ENCODE peak calls at places on chromosomes 5 and 9, in eight cellular contexts. E is neural progenitor cell, Z is H1, Y is IMR-90, X is DND-41, C is neuronal stem cell, L is fibroblast of lung, O is GM23248. Q is an unnamed sample.

GRCh38 chr5:24789631-24790354 is 145.0 kb upstream of the CDH10 start:
- DNase-seq in E (no peak), Z (no peak), Y (no peak), X (no peak), C (no peak), L (peak), O (peak), Q (no peak)

GRCh38 chr9:132857601-132858342 is 20.3 kb downstream of the AK8 start:
- DNase-seq in E (peak), Z (peak), Y (peak), X (no peak), C (no peak), L (peak), O (peak), Q (no peak)

GRCh38 chr9:123267481-123268239 is 726 bp downstream of the STRBP start:
- DNase-seq in E (peak), Z (no peak), Y (no peak), X (peak), C (no peak), L (no peak), O (no peak), Q (peak)

GRCh38 chr9:111036068-111036789 is 2.0 kb downstream of the LPAR1 start:
- DNase-seq in E (peak), Z (peak), Y (peak), X (no peak), C (peak), L (peak), O (peak), Q (peak)

GRCh38 chr9:37760416-37761165 is 7.0 kb downstream of the TRMT10B start:
- DNase-seq in E (no peak), Z (no peak), Y (peak), X (no peak), C (no peak), L (peak), O (peak), Q (no peak)

GRCh38 chr9:76646249-76646648 is 118.0 kb upstream of the PCA3 start:
- DNase-seq in E (no peak), Z (no peak), Y (no peak), X (no peak), C (no peak), L (peak), O (peak), Q (no peak)

GRCh38 chr9:37999501-38000189 is 69.4 kb downstream of the SHB start:
- DNase-seq in E (peak), Z (no peak), Y (peak), X (no peak), C (no peak), L (peak), O (peak), Q (peak)

GRCh38 chr5:73094415-73094814 is 26.0 kb upstream of the TMEM171 start:
- DNase-seq in E (no peak), Z (no peak), Y (no peak), X (no peak), C (no peak), L (no peak), O (no peak), Q (no peak)

GRCh38 chr5:36689225-36689624 is 82.8 kb downstream of the SLC1A3 start:
- DNase-seq in E (no peak), Z (no peak), Y (peak), X (no peak), C (no peak), L (peak), O (peak), Q (no peak)

GRCh38 chr5:127820910-127821553 is 117.8 kb downstream of the CCDC192 start:
- DNase-seq in E (no peak), Z (no peak), Y (peak), X (no peak), C (no peak), L (peak), O (peak), Q (no peak)

GRCh38 chr5:61631438-61631941 is 299.4 kb downstream of the ZSWIM6 start:
- DNase-seq in E (peak), Z (no peak), Y (peak), X (no peak), C (no peak), L (peak), O (peak), Q (no peak)

GRCh38 chr5:88290801-88291200 is 22.2 kb upstream of the TMEM161B start:
- DNase-seq in E (no peak), Z (no peak), Y (peak), X (no peak), C (no peak), L (peak), O (no peak), Q (no peak)

GRCh38 chr5:10733426-10733825 is 27.6 kb downstream of the DAP start:
- DNase-seq in E (no peak), Z (no peak), Y (no peak), X (no peak), C (no peak), L (no peak), O (no peak), Q (no peak)

GRCh38 chr5:55650391-55650790 is 61.7 kb downstream of the SLC38A9 start:
- DNase-seq in E (no peak), Z (no peak), Y (peak), X (peak), C (no peak), L (peak), O (peak), Q (no peak)

GRCh38 chr5:141877478-141878185 is 578 bp downstream of the PCDH1 start:
- DNase-seq in E (peak), Z (peak), Y (no peak), X (no peak), C (no peak), L (no peak), O (peak), Q (peak)

GRCh38 chr5:141878771-141879759 is 855 bp upstream of the PCDH1 start:
- DNase-seq in E (peak), Z (peak), Y (peak), X (peak), C (peak), L (peak), O (peak), Q (peak)

GRCh38 chr5:141879941-141880738 is 1.9 kb upstream of the PCDH1 start:
- DNase-seq in E (peak), Z (no peak), Y (no peak), X (no peak), C (no peak), L (no peak), O (no peak), Q (peak)

GRCh38 chr5:141876628-141877477 is 1.4 kb downstream of the PCDH1 start:
- DNase-seq in E (peak), Z (peak), Y (no peak), X (no peak), C (no peak), L (no peak), O (peak), Q (peak)

DNA sequence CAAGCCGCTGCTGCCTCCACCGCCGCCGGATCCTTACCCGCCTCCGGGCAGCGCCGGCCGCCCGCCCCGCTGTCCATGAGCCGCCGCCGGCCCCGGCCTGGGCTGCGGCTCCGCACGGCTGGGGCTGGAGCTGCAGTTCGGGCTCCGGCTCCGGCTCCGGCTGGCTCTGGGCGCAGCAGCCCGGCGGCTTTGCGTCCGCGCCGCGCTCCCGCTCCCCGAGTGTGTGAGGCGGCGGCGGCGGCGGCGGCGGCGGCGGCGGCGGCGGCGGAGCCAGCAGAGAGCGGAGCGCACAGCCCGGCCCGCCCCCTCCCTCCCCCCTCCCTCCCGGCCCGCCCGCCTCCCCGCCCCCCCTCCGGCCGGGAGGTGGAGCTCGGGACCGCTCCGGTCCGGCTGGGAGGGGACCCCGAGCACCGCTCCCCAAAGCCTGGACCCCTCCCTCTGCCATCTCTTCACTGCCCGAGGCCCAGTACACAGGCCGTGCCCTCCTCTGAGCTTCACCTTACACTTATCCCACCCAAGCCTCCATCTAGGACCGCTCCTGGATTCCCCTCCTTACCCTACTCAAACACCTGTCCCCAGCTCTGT is at the start of gene PCDH1:
- DNase-seq in E (peak), Z (no peak), Y (peak), X (no peak), C (no peak), L (peak), O (peak), Q (peak)
- H3K4me3 ChIP-seq in E (peak), Z (peak), Y (peak), X (no peak), C (peak), L (peak), O (peak), Q (peak)

DNA sequence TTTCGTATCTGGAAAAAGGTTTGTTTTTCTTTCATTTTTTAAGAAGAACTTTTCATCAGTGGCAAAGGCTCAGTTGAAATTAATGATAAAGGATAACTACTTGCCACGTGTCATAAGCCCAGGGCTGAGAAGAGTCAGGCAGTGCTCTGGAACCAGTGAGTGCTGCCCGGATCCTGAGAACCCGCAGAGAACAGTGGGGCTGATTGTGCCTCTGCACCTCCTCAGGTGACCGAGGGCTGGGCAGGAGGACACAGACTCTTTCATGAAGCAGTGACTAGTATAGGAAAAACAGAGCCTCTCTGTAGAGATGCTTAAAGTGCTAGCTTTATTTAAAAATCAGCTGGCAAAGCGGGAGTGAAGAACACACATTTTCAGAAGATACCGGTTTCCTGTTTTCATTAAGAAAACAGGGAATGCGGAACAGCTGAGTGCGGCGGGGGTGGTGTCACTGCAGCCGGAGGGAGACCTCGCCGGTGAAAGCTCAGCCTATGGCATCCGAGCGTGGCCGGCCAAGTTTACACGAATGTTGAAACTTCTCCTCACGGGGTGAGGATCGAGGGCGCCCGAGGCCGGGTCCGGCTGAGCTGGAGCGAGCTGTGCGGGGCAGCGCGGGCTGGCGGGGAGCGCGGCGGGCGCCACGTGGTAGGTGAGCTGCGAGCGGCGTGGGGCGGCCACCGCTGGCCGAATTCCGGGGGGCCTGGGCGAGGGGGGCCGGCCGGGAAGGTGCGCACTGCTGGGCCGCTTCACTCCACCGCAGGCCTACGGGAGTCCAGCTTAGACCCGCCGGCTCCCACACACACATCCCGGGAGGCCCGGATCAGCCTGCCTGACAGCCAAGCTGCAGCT is 134.7 kb upstream of the DMRT1 start:
- DNase-seq in E (peak), Z (peak), Y (peak), X (no peak), C (peak), L (peak), O (peak), Q (peak)
- H3K9ac ChIP-seq in E (no peak), Z (peak), Y (peak), X (no peak), C (peak), L (peak), O (peak), Q (peak)

GRCh38 chr5:157947156-157947555 is 88.2 kb upstream of the CLINT1 start:
- DNase-seq in E (no peak), Z (no peak), Y (no peak), X (no peak), C (no peak), L (no peak), O (no peak), Q (no peak)

GRCh38 chr5:157949520-157949919 is 90.6 kb upstream of the CLINT1 start:
- DNase-seq in E (no peak), Z (no peak), Y (no peak), X (no peak), C (no peak), L (no peak), O (no peak), Q (no peak)

GRCh38 chr5:157951673-157952373 is 92.9 kb upstream of the CLINT1 start:
- DNase-seq in E (no peak), Z (no peak), Y (no peak), X (no peak), C (no peak), L (no peak), O (no peak), Q (no peak)

GRCh38 chr5:157952374-157952685 is 93.4 kb upstream of the CLINT1 start:
- DNase-seq in E (no peak), Z (no peak), Y (no peak), X (no peak), C (no peak), L (peak), O (no peak), Q (no peak)

DNA sequence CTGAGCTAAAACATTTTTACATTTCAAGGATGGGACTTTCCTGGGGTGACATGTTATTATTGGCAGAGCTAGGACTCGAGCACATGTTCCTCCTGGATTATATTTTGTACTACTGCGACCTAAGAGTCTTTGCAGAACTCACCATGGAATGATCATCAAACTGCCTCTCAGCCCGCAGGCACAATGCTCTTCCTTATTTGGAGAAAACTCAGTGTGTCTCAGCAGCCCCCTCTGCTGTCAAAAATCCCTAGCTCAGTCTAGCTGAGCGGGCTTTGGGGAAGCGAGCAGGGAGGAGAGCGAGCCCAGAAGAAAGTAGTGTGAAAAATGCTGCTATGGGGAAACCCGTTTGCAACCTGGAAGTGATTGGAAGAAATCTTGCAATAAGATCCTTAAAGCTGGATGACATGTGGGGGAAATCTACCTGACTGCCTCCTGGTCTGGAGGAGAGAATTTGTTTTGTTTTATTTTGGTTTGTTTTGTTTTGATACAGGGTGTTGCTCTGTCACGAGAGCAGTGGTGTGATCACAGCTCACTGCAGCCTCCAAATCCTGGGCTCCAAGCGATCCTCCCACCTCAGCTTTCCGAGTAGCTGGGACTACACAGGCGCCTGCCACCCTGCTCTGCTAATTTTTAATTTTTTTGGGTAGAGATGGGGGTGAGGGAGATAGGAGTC is 89.9 kb upstream of the CLINT1 start:
- DNase-seq in E (peak), Z (peak), Y (peak), X (peak), C (peak), L (peak), O (peak), Q (peak)
- H3K27ac ChIP-seq in E (no peak), Z (no peak), Y (no peak), X (no peak), C (no peak), L (no peak), O (peak), Q (no peak)

DNA sequence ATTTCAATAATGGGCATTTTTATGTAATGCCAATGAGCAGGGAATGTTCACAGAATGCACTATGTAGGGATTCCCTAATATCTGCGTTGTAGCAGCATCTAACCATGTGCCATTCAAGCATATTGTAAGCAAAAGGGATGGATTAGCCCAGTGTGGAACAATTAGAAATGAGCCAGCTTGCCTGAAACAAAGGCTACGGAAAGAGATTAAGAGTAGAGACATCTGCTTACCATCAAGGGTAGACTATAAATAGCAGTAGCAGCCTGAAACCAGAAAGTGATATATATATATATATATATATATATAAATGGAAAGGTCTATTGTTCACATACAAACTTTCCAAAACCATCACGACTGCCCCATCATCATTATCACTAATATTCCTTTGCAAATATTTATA is 31.9 kb upstream of the CEP120 start:
- DNase-seq in E (peak), Z (no peak), Y (no peak), X (no peak), C (no peak), L (no peak), O (no peak), Q (no peak)
- H3K4me3 ChIP-seq in E (no peak), Z (no peak), Y (no peak), X (no peak), C (no peak), L (no peak), O (no peak), Q (no peak)

Q was measured in kidney.